ENCODE peak calls at places on chromosomes 7 and 10, in seven cellular contexts. One of them, this sample, is unnamed.

GRCh38 chr7:141928147-141928894 is 12.1 kb downstream of the OR9A4 start:
- DNase-seq in GM23248: no peak
- DNase-seq in AML-193: peak
- DNase-seq in neural crest cell: no peak
- DNase-seq in fibroblast of pulmonary artery: no peak
- DNase-seq in HCEC 1CT: no peak
- DNase-seq in kidney epithelial cell: no peak
- DNase-seq in this sample: no peak

GRCh38 chr7:24573554-24574338 is 494 bp downstream of the PALS2 start:
- DNase-seq in neural crest cell: peak
- DNase-seq in AML-193: no peak
- DNase-seq in GM23248: peak
- DNase-seq in HCEC 1CT: peak
- DNase-seq in kidney epithelial cell: no peak
- DNase-seq in fibroblast of pulmonary artery: peak
- DNase-seq in this sample: peak

GRCh38 chr7:102892631-102893278 is 20.0 kb upstream of the LRRC17 start:
- DNase-seq in fibroblast of pulmonary artery: peak
- DNase-seq in GM23248: peak
- DNase-seq in kidney epithelial cell: no peak
- DNase-seq in neural crest cell: no peak
- DNase-seq in HCEC 1CT: peak
- DNase-seq in AML-193: peak
- DNase-seq in this sample: no peak

GRCh38 chr10:70753841-70754621 is 31.1 kb downstream of the TBATA start:
- DNase-seq in AML-193: no peak
- DNase-seq in fibroblast of pulmonary artery: peak
- DNase-seq in GM23248: peak
- DNase-seq in HCEC 1CT: no peak
- DNase-seq in kidney epithelial cell: peak
- DNase-seq in neural crest cell: no peak
- DNase-seq in this sample: no peak

GRCh38 chr7:140231779-140232491 is 55.2 kb upstream of the KDM7A start:
- DNase-seq in AML-193: no peak
- DNase-seq in GM23248: no peak
- DNase-seq in kidney epithelial cell: no peak
- DNase-seq in HCEC 1CT: no peak
- DNase-seq in neural crest cell: no peak
- DNase-seq in fibroblast of pulmonary artery: no peak
- DNase-seq in this sample: peak

GRCh38 chr7:150406565-150407421 is 27.7 kb downstream of the ZNF775 start:
- DNase-seq in HCEC 1CT: no peak
- DNase-seq in fibroblast of pulmonary artery: no peak
- DNase-seq in neural crest cell: no peak
- DNase-seq in GM23248: peak
- DNase-seq in AML-193: no peak
- DNase-seq in kidney epithelial cell: no peak
- DNase-seq in this sample: no peak

GRCh38 chr7:42097756-42098155 is 139.3 kb downstream of the GLI3 start:
- DNase-seq in neural crest cell: no peak
- DNase-seq in HCEC 1CT: peak
- DNase-seq in AML-193: no peak
- DNase-seq in fibroblast of pulmonary artery: peak
- DNase-seq in kidney epithelial cell: no peak
- DNase-seq in GM23248: peak
- DNase-seq in this sample: no peak

GRCh38 chr10:85600026-85600743 is 766.4 kb downstream of the GRID1 start:
- DNase-seq in fibroblast of pulmonary artery: no peak
- DNase-seq in neural crest cell: no peak
- DNase-seq in kidney epithelial cell: no peak
- DNase-seq in AML-193: no peak
- DNase-seq in GM23248: no peak
- DNase-seq in HCEC 1CT: no peak
- DNase-seq in this sample: no peak

GRCh38 chr10:13784067-13784466 is 197.3 kb downstream of the PRPF18 start:
- DNase-seq in GM23248: peak
- DNase-seq in neural crest cell: no peak
- DNase-seq in AML-193: no peak
- DNase-seq in HCEC 1CT: no peak
- DNase-seq in kidney epithelial cell: no peak
- DNase-seq in fibroblast of pulmonary artery: no peak
- DNase-seq in this sample: no peak

GRCh38 chr7:97697396-97697795 is 34.5 kb upstream of the TAC1 start:
- DNase-seq in HCEC 1CT: no peak
- DNase-seq in fibroblast of pulmonary artery: no peak
- DNase-seq in AML-193: no peak
- DNase-seq in GM23248: no peak
- DNase-seq in kidney epithelial cell: no peak
- DNase-seq in neural crest cell: no peak
- DNase-seq in this sample: no peak